ENCODE peak calls at places on chromosomes 2 and 18, in ten cellular contexts. B is Ammon's horn; S is psoas muscle; L is A549; Y is neural crest cell; E is T-helper 2 cell; R is H4; Z is posterior vena cava; F is activated effector memory CD4-positive, alpha-beta T cell treated with anti-CD3 and anti-CD28 coated beads, Interleukin-2, amount 50 U/mL, for 16 hours; X is HuH-7.5. M is an unnamed sample.

GRCh38 chr2:132033949-132034348 is 127.8 kb downstream of the ANKRD30BL start:
- DNase-seq in F (no peak), S (no peak), X (no peak), E (no peak), Z (no peak), B (no peak), R (no peak), Y (no peak), L (no peak), M (no peak)

GRCh38 chr2:172437419-172438063 is 10.2 kb downstream of the ITGA6 start:
- DNase-seq in X (no peak), E (peak), B (peak), R (no peak), Y (no peak), L (no peak), F (peak), S (no peak), Z (no peak), M (no peak)

GRCh38 chr2:190984595-190984994 is 29.4 kb downstream of the STAT1 start:
- DNase-seq in Z (no peak), F (no peak), X (no peak), S (no peak), Y (no peak), B (no peak), L (no peak), R (no peak), E (no peak), M (no peak)

GRCh38 chr2:6927186-6927585 is 10.0 kb downstream of the RNF144A start:
- DNase-seq in Y (no peak), X (no peak), S (no peak), B (no peak), R (no peak), L (no peak), Z (no peak), F (no peak), E (no peak), M (peak)

GRCh38 chr2:179562330-179562885 is 297.8 kb upstream of the SESTD1 start:
- DNase-seq in S (no peak), R (peak), Y (no peak), X (no peak), F (no peak), B (peak), L (no peak), E (no peak), Z (no peak), M (no peak)

GRCh38 chr18:24381126-24381525 is 16.5 kb downstream of the OSBPL1A start:
- DNase-seq in Z (no peak), S (no peak), X (no peak), B (no peak), R (no peak), F (no peak), E (no peak), L (no peak), Y (no peak), M (no peak)

GRCh38 chr2:229901819-229902218 is 20.0 kb downstream of the TRIP12 start:
- DNase-seq in S (no peak), B (no peak), Z (no peak), L (peak), R (peak), E (no peak), Y (no peak), F (no peak), X (no peak), M (peak)

GRCh38 chr2:217687771-217688170 is 315.0 kb downstream of the TNS1 start:
- DNase-seq in B (no peak), E (no peak), Z (no peak), X (no peak), F (no peak), R (no peak), L (no peak), Y (no peak), S (no peak), M (no peak)

GRCh38 chr2:105631011-105631410 is 113.7 kb upstream of the NCK2 start:
- DNase-seq in F (no peak), R (no peak), X (no peak), E (no peak), Y (no peak), L (no peak), Z (no peak), B (no peak), S (no peak), M (no peak)

GRCh38 chr2:45651415-45652089 is at the start of gene PRKCE:
- DNase-seq in X (peak), F (peak), Y (peak), Z (peak), L (peak), E (no peak), S (peak), B (peak), R (peak), M (no peak)

GRCh38 chr2:133733856-133734255 is 165.6 kb upstream of the NCKAP5 start:
- DNase-seq in L (no peak), S (no peak), X (no peak), Z (no peak), Y (no peak), B (no peak), R (no peak), E (no peak), F (no peak), M (peak)

M was measured in mesendoderm.